ENCODE peak calls at places on chromosomes 13 and 19, in nine cellular contexts. One of them, this sample, is unnamed.

GRCh38 chr13:99313473-99313872 is 6.3 kb upstream of the GPR183 start:
- DNase-seq in endodermal cell: no peak
- DNase-seq in thyroid gland: peak
- DNase-seq in stimulated activated CD8-positive, alpha-beta memory T cell treated with anti-CD3 and anti-CD28 coated beads, Interleukin-7, amount 100 ng/mL, for 4 hours: no peak
- DNase-seq in mammary epithelial cell: no peak
- DNase-seq in left ventricle myocardium inferior: no peak
- DNase-seq in anterior cingulate cortex: no peak
- DNase-seq in iris pigment epithelial cell: no peak
- DNase-seq in stimulated activated CD4-positive, alpha-beta T cell treated with anti-CD3 and anti-CD28 coated beads, Interleukin-15, amount 100 ng/mL, for 24 hours: no peak
- DNase-seq in this sample: no peak

GRCh38 chr19:38658462-38659306 is 11.2 kb downstream of the ACTN4 start:
- DNase-seq in endodermal cell: no peak
- DNase-seq in thyroid gland: peak
- DNase-seq in stimulated activated CD8-positive, alpha-beta memory T cell treated with anti-CD3 and anti-CD28 coated beads, Interleukin-7, amount 100 ng/mL, for 4 hours: no peak
- DNase-seq in mammary epithelial cell: peak
- DNase-seq in left ventricle myocardium inferior: no peak
- DNase-seq in anterior cingulate cortex: no peak
- DNase-seq in iris pigment epithelial cell: peak
- DNase-seq in stimulated activated CD4-positive, alpha-beta T cell treated with anti-CD3 and anti-CD28 coated beads, Interleukin-15, amount 100 ng/mL, for 24 hours: no peak
- DNase-seq in this sample: no peak

GRCh38 chr19:15445807-15446376 is 3.9 kb downstream of the WIZ start:
- DNase-seq in endodermal cell: no peak
- DNase-seq in thyroid gland: no peak
- DNase-seq in stimulated activated CD8-positive, alpha-beta memory T cell treated with anti-CD3 and anti-CD28 coated beads, Interleukin-7, amount 100 ng/mL, for 4 hours: no peak
- DNase-seq in mammary epithelial cell: no peak
- DNase-seq in left ventricle myocardium inferior: peak
- DNase-seq in anterior cingulate cortex: no peak
- DNase-seq in iris pigment epithelial cell: no peak
- DNase-seq in stimulated activated CD4-positive, alpha-beta T cell treated with anti-CD3 and anti-CD28 coated beads, Interleukin-15, amount 100 ng/mL, for 24 hours: no peak
- DNase-seq in this sample: no peak

GRCh38 chr13:111177081-111177711 is 62.1 kb downstream of the ARHGEF7 start:
- DNase-seq in endodermal cell: no peak
- DNase-seq in thyroid gland: peak
- DNase-seq in stimulated activated CD8-positive, alpha-beta memory T cell treated with anti-CD3 and anti-CD28 coated beads, Interleukin-7, amount 100 ng/mL, for 4 hours: no peak
- DNase-seq in mammary epithelial cell: peak
- DNase-seq in left ventricle myocardium inferior: peak
- DNase-seq in anterior cingulate cortex: peak
- DNase-seq in iris pigment epithelial cell: peak
- DNase-seq in stimulated activated CD4-positive, alpha-beta T cell treated with anti-CD3 and anti-CD28 coated beads, Interleukin-15, amount 100 ng/mL, for 24 hours: peak
- DNase-seq in this sample: peak

GRCh38 chr19:16897572-16898056 is 8.8 kb downstream of the F2RL3 start:
- DNase-seq in endodermal cell: no peak
- DNase-seq in thyroid gland: no peak
- DNase-seq in stimulated activated CD8-positive, alpha-beta memory T cell treated with anti-CD3 and anti-CD28 coated beads, Interleukin-7, amount 100 ng/mL, for 4 hours: peak
- DNase-seq in mammary epithelial cell: no peak
- DNase-seq in left ventricle myocardium inferior: no peak
- DNase-seq in anterior cingulate cortex: peak
- DNase-seq in iris pigment epithelial cell: no peak
- DNase-seq in stimulated activated CD4-positive, alpha-beta T cell treated with anti-CD3 and anti-CD28 coated beads, Interleukin-15, amount 100 ng/mL, for 24 hours: peak
- DNase-seq in this sample: peak

GRCh38 chr13:73940098-73940497 is 194.1 kb downstream of the KLF12 start:
- DNase-seq in endodermal cell: no peak
- DNase-seq in thyroid gland: peak
- DNase-seq in stimulated activated CD8-positive, alpha-beta memory T cell treated with anti-CD3 and anti-CD28 coated beads, Interleukin-7, amount 100 ng/mL, for 4 hours: no peak
- DNase-seq in mammary epithelial cell: no peak
- DNase-seq in left ventricle myocardium inferior: peak
- DNase-seq in anterior cingulate cortex: no peak
- DNase-seq in iris pigment epithelial cell: no peak
- DNase-seq in stimulated activated CD4-positive, alpha-beta T cell treated with anti-CD3 and anti-CD28 coated beads, Interleukin-15, amount 100 ng/mL, for 24 hours: no peak
- DNase-seq in this sample: no peak

GRCh38 chr19:17515408-17516149 is 4.1 kb downstream of the PGLS start:
- DNase-seq in endodermal cell: no peak
- DNase-seq in thyroid gland: no peak
- DNase-seq in stimulated activated CD8-positive, alpha-beta memory T cell treated with anti-CD3 and anti-CD28 coated beads, Interleukin-7, amount 100 ng/mL, for 4 hours: no peak
- DNase-seq in mammary epithelial cell: no peak
- DNase-seq in left ventricle myocardium inferior: no peak
- DNase-seq in anterior cingulate cortex: no peak
- DNase-seq in iris pigment epithelial cell: no peak
- DNase-seq in stimulated activated CD4-positive, alpha-beta T cell treated with anti-CD3 and anti-CD28 coated beads, Interleukin-15, amount 100 ng/mL, for 24 hours: no peak
- DNase-seq in this sample: no peak

GRCh38 chr19:13881231-13881691 is 4.3 kb downstream of the NANOS3 start:
- DNase-seq in endodermal cell: peak
- DNase-seq in thyroid gland: no peak
- DNase-seq in stimulated activated CD8-positive, alpha-beta memory T cell treated with anti-CD3 and anti-CD28 coated beads, Interleukin-7, amount 100 ng/mL, for 4 hours: no peak
- DNase-seq in mammary epithelial cell: no peak
- DNase-seq in left ventricle myocardium inferior: no peak
- DNase-seq in anterior cingulate cortex: no peak
- DNase-seq in iris pigment epithelial cell: no peak
- DNase-seq in stimulated activated CD4-positive, alpha-beta T cell treated with anti-CD3 and anti-CD28 coated beads, Interleukin-15, amount 100 ng/mL, for 24 hours: peak
- DNase-seq in this sample: no peak

GRCh38 chr19:41666075-41666474 is 22.0 kb downstream of the CEACAM7 start:
- DNase-seq in endodermal cell: no peak
- DNase-seq in thyroid gland: no peak
- DNase-seq in stimulated activated CD8-positive, alpha-beta memory T cell treated with anti-CD3 and anti-CD28 coated beads, Interleukin-7, amount 100 ng/mL, for 4 hours: no peak
- DNase-seq in mammary epithelial cell: no peak
- DNase-seq in left ventricle myocardium inferior: no peak
- DNase-seq in anterior cingulate cortex: no peak
- DNase-seq in iris pigment epithelial cell: no peak
- DNase-seq in stimulated activated CD4-positive, alpha-beta T cell treated with anti-CD3 and anti-CD28 coated beads, Interleukin-15, amount 100 ng/mL, for 24 hours: no peak
- DNase-seq in this sample: no peak

GRCh38 chr13:98797456-98797855 is 45.0 kb upstream of the SLC15A1 start:
- DNase-seq in endodermal cell: no peak
- DNase-seq in thyroid gland: peak
- DNase-seq in stimulated activated CD8-positive, alpha-beta memory T cell treated with anti-CD3 and anti-CD28 coated beads, Interleukin-7, amount 100 ng/mL, for 4 hours: no peak
- DNase-seq in mammary epithelial cell: no peak
- DNase-seq in left ventricle myocardium inferior: no peak
- DNase-seq in anterior cingulate cortex: no peak
- DNase-seq in iris pigment epithelial cell: no peak
- DNase-seq in stimulated activated CD4-positive, alpha-beta T cell treated with anti-CD3 and anti-CD28 coated beads, Interleukin-15, amount 100 ng/mL, for 24 hours: no peak
- DNase-seq in this sample: no peak

GRCh38 chr19:1172353-1173159 is 1.5 kb downstream of the SBNO2 start:
- DNase-seq in endodermal cell: no peak
- DNase-seq in thyroid gland: peak
- DNase-seq in stimulated activated CD8-positive, alpha-beta memory T cell treated with anti-CD3 and anti-CD28 coated beads, Interleukin-7, amount 100 ng/mL, for 4 hours: no peak
- DNase-seq in mammary epithelial cell: peak
- DNase-seq in left ventricle myocardium inferior: no peak
- DNase-seq in anterior cingulate cortex: peak
- DNase-seq in iris pigment epithelial cell: peak
- DNase-seq in stimulated activated CD4-positive, alpha-beta T cell treated with anti-CD3 and anti-CD28 coated beads, Interleukin-15, amount 100 ng/mL, for 24 hours: no peak
- DNase-seq in this sample: peak

GRCh38 chr13:33832872-33833271 is 14.9 kb downstream of the RFC3 start:
- DNase-seq in endodermal cell: no peak
- DNase-seq in thyroid gland: no peak
- DNase-seq in stimulated activated CD8-positive, alpha-beta memory T cell treated with anti-CD3 and anti-CD28 coated beads, Interleukin-7, amount 100 ng/mL, for 4 hours: no peak
- DNase-seq in mammary epithelial cell: no peak
- DNase-seq in left ventricle myocardium inferior: no peak
- DNase-seq in anterior cingulate cortex: no peak
- DNase-seq in iris pigment epithelial cell: no peak
- DNase-seq in stimulated activated CD4-positive, alpha-beta T cell treated with anti-CD3 and anti-CD28 coated beads, Interleukin-15, amount 100 ng/mL, for 24 hours: no peak
- DNase-seq in this sample: no peak

GRCh38 chr13:47594833-47595232 is 406.2 kb downstream of the SUCLA2 start:
- DNase-seq in endodermal cell: peak
- DNase-seq in thyroid gland: no peak
- DNase-seq in stimulated activated CD8-positive, alpha-beta memory T cell treated with anti-CD3 and anti-CD28 coated beads, Interleukin-7, amount 100 ng/mL, for 4 hours: no peak
- DNase-seq in mammary epithelial cell: peak
- DNase-seq in left ventricle myocardium inferior: no peak
- DNase-seq in anterior cingulate cortex: no peak
- DNase-seq in iris pigment epithelial cell: peak
- DNase-seq in stimulated activated CD4-positive, alpha-beta T cell treated with anti-CD3 and anti-CD28 coated beads, Interleukin-15, amount 100 ng/mL, for 24 hours: peak
- DNase-seq in this sample: no peak

GRCh38 chr13:41547253-41548000 is 90.1 kb downstream of the RGCC start:
- DNase-seq in endodermal cell: peak
- DNase-seq in thyroid gland: no peak
- DNase-seq in stimulated activated CD8-positive, alpha-beta memory T cell treated with anti-CD3 and anti-CD28 coated beads, Interleukin-7, amount 100 ng/mL, for 4 hours: no peak
- DNase-seq in mammary epithelial cell: no peak
- DNase-seq in left ventricle myocardium inferior: peak
- DNase-seq in anterior cingulate cortex: peak
- DNase-seq in iris pigment epithelial cell: no peak
- DNase-seq in stimulated activated CD4-positive, alpha-beta T cell treated with anti-CD3 and anti-CD28 coated beads, Interleukin-15, amount 100 ng/mL, for 24 hours: no peak
- DNase-seq in this sample: peak

GRCh38 chr13:26619321-26619720 is 61.8 kb downstream of the WASF3 start:
- DNase-seq in endodermal cell: no peak
- DNase-seq in thyroid gland: no peak
- DNase-seq in stimulated activated CD8-positive, alpha-beta memory T cell treated with anti-CD3 and anti-CD28 coated beads, Interleukin-7, amount 100 ng/mL, for 4 hours: no peak
- DNase-seq in mammary epithelial cell: peak
- DNase-seq in left ventricle myocardium inferior: no peak
- DNase-seq in anterior cingulate cortex: no peak
- DNase-seq in iris pigment epithelial cell: peak
- DNase-seq in stimulated activated CD4-positive, alpha-beta T cell treated with anti-CD3 and anti-CD28 coated beads, Interleukin-15, amount 100 ng/mL, for 24 hours: no peak
- DNase-seq in this sample: no peak

GRCh38 chr13:48078251-48078656 is 16.6 kb downstream of the MED4 start:
- DNase-seq in endodermal cell: peak
- DNase-seq in thyroid gland: no peak
- DNase-seq in stimulated activated CD8-positive, alpha-beta memory T cell treated with anti-CD3 and anti-CD28 coated beads, Interleukin-7, amount 100 ng/mL, for 4 hours: no peak
- DNase-seq in mammary epithelial cell: peak
- DNase-seq in left ventricle myocardium inferior: no peak
- DNase-seq in anterior cingulate cortex: no peak
- DNase-seq in iris pigment epithelial cell: no peak
- DNase-seq in stimulated activated CD4-positive, alpha-beta T cell treated with anti-CD3 and anti-CD28 coated beads, Interleukin-15, amount 100 ng/mL, for 24 hours: peak
- DNase-seq in this sample: no peak

GRCh38 chr13:102517959-102518358 is 78.8 kb upstream of the TPP2 start:
- DNase-seq in endodermal cell: no peak
- DNase-seq in thyroid gland: no peak
- DNase-seq in stimulated activated CD8-positive, alpha-beta memory T cell treated with anti-CD3 and anti-CD28 coated beads, Interleukin-7, amount 100 ng/mL, for 4 hours: no peak
- DNase-seq in mammary epithelial cell: peak
- DNase-seq in left ventricle myocardium inferior: no peak
- DNase-seq in anterior cingulate cortex: no peak
- DNase-seq in iris pigment epithelial cell: peak
- DNase-seq in stimulated activated CD4-positive, alpha-beta T cell treated with anti-CD3 and anti-CD28 coated beads, Interleukin-15, amount 100 ng/mL, for 24 hours: no peak
- DNase-seq in this sample: no peak

GRCh38 chr13:55160911-55161310 is 1979.8 kb upstream of the PRR20A start:
- DNase-seq in endodermal cell: no peak
- DNase-seq in thyroid gland: no peak
- DNase-seq in stimulated activated CD8-positive, alpha-beta memory T cell treated with anti-CD3 and anti-CD28 coated beads, Interleukin-7, amount 100 ng/mL, for 4 hours: no peak
- DNase-seq in mammary epithelial cell: no peak
- DNase-seq in left ventricle myocardium inferior: no peak
- DNase-seq in anterior cingulate cortex: no peak
- DNase-seq in iris pigment epithelial cell: no peak
- DNase-seq in stimulated activated CD4-positive, alpha-beta T cell treated with anti-CD3 and anti-CD28 coated beads, Interleukin-15, amount 100 ng/mL, for 24 hours: no peak
- DNase-seq in this sample: no peak

GRCh38 chr19:11281336-11282049 is 14.5 kb upstream of the TSPAN16 start:
- DNase-seq in endodermal cell: no peak
- DNase-seq in thyroid gland: no peak
- DNase-seq in stimulated activated CD8-positive, alpha-beta memory T cell treated with anti-CD3 and anti-CD28 coated beads, Interleukin-7, amount 100 ng/mL, for 4 hours: no peak
- DNase-seq in mammary epithelial cell: peak
- DNase-seq in left ventricle myocardium inferior: no peak
- DNase-seq in anterior cingulate cortex: no peak
- DNase-seq in iris pigment epithelial cell: no peak
- DNase-seq in stimulated activated CD4-positive, alpha-beta T cell treated with anti-CD3 and anti-CD28 coated beads, Interleukin-15, amount 100 ng/mL, for 24 hours: no peak
- DNase-seq in this sample: no peak

GRCh38 chr13:104318121-104318520 is 1251.9 kb upstream of the SLC10A2 start:
- DNase-seq in endodermal cell: no peak
- DNase-seq in thyroid gland: no peak
- DNase-seq in stimulated activated CD8-positive, alpha-beta memory T cell treated with anti-CD3 and anti-CD28 coated beads, Interleukin-7, amount 100 ng/mL, for 4 hours: no peak
- DNase-seq in mammary epithelial cell: peak
- DNase-seq in left ventricle myocardium inferior: no peak
- DNase-seq in anterior cingulate cortex: no peak
- DNase-seq in iris pigment epithelial cell: peak
- DNase-seq in stimulated activated CD4-positive, alpha-beta T cell treated with anti-CD3 and anti-CD28 coated beads, Interleukin-15, amount 100 ng/mL, for 24 hours: no peak
- DNase-seq in this sample: peak

GRCh38 chr13:30673669-30674521 is 56.2 kb downstream of the USPL1 start:
- DNase-seq in endodermal cell: peak
- DNase-seq in thyroid gland: peak
- DNase-seq in stimulated activated CD8-positive, alpha-beta memory T cell treated with anti-CD3 and anti-CD28 coated beads, Interleukin-7, amount 100 ng/mL, for 4 hours: peak
- DNase-seq in mammary epithelial cell: peak
- DNase-seq in left ventricle myocardium inferior: peak
- DNase-seq in anterior cingulate cortex: peak
- DNase-seq in iris pigment epithelial cell: peak
- DNase-seq in stimulated activated CD4-positive, alpha-beta T cell treated with anti-CD3 and anti-CD28 coated beads, Interleukin-15, amount 100 ng/mL, for 24 hours: peak
- DNase-seq in this sample: peak

GRCh38 chr13:21326155-21327030 is 132.7 kb downstream of the ZDHHC20 start:
- DNase-seq in endodermal cell: peak
- DNase-seq in thyroid gland: peak
- DNase-seq in stimulated activated CD8-positive, alpha-beta memory T cell treated with anti-CD3 and anti-CD28 coated beads, Interleukin-7, amount 100 ng/mL, for 4 hours: peak
- DNase-seq in mammary epithelial cell: peak
- DNase-seq in left ventricle myocardium inferior: no peak
- DNase-seq in anterior cingulate cortex: peak
- DNase-seq in iris pigment epithelial cell: peak
- DNase-seq in stimulated activated CD4-positive, alpha-beta T cell treated with anti-CD3 and anti-CD28 coated beads, Interleukin-15, amount 100 ng/mL, for 24 hours: peak
- DNase-seq in this sample: no peak